ENCODE peak calls at places on chromosome 16, in six cellular contexts. One of them, this sample, is unnamed.
A peak's percentile ranks its signal among the peaks of the same experiment; 100 is the strongest.

GRCh38 chr16:15874745-15875314 is 13.6 kb downstream of the CEP20 start:
- DNase-seq in GM23248: peak; percentile 90
- DNase-seq in left lung: no peak
- DNase-seq in right lobe of liver: no peak
- DNase-seq in PC-9: peak; percentile 57
- DNase-seq in tibial artery: peak; percentile 55
- DNase-seq in this sample: no peak

GRCh38 chr16:79764415-79765149 is 164.0 kb upstream of the MAF start:
- DNase-seq in GM23248: no peak
- DNase-seq in left lung: no peak
- DNase-seq in right lobe of liver: no peak
- DNase-seq in PC-9: no peak
- DNase-seq in tibial artery: no peak
- DNase-seq in this sample: no peak

GRCh38 chr16:77732241-77732946 is 10.1 kb downstream of the NUDT7 start:
- DNase-seq in GM23248: peak; percentile 74
- DNase-seq in left lung: no peak
- DNase-seq in right lobe of liver: no peak
- DNase-seq in PC-9: no peak
- DNase-seq in tibial artery: no peak
- DNase-seq in this sample: no peak

GRCh38 chr16:55700961-55701360 is 45.2 kb downstream of the SLC6A2 start:
- DNase-seq in GM23248: peak; percentile 3
- DNase-seq in left lung: no peak
- DNase-seq in right lobe of liver: no peak
- DNase-seq in PC-9: no peak
- DNase-seq in tibial artery: no peak
- DNase-seq in this sample: no peak

GRCh38 chr16:21160276-21160675 is 1.8 kb downstream of the LDAF1 start:
- DNase-seq in GM23248: no peak
- DNase-seq in left lung: no peak
- DNase-seq in right lobe of liver: no peak
- DNase-seq in PC-9: no peak
- DNase-seq in tibial artery: no peak
- DNase-seq in this sample: no peak

GRCh38 chr16:55021595-55022475 is 91.2 kb downstream of the IRX5 start:
- DNase-seq in GM23248: peak; percentile 46
- DNase-seq in left lung: no peak
- DNase-seq in right lobe of liver: no peak
- DNase-seq in PC-9: no peak
- DNase-seq in tibial artery: no peak
- DNase-seq in this sample: no peak

GRCh38 chr16:31499928-31500327 is 8.3 kb downstream of the RUSF1 start:
- DNase-seq in GM23248: no peak
- DNase-seq in left lung: no peak
- DNase-seq in right lobe of liver: no peak
- DNase-seq in PC-9: no peak
- DNase-seq in tibial artery: no peak
- DNase-seq in this sample: no peak

GRCh38 chr16:56970934-56971767 is 9.4 kb downstream of the CETP start:
- DNase-seq in GM23248: peak; percentile 76
- DNase-seq in left lung: no peak
- DNase-seq in right lobe of liver: no peak
- DNase-seq in PC-9: no peak
- DNase-seq in tibial artery: no peak
- DNase-seq in this sample: no peak

GRCh38 chr16:51326131-51326856 is 175.2 kb upstream of the SALL1 start:
- DNase-seq in GM23248: peak; percentile 91
- DNase-seq in left lung: no peak
- DNase-seq in right lobe of liver: no peak
- DNase-seq in PC-9: no peak
- DNase-seq in tibial artery: no peak
- DNase-seq in this sample: no peak

GRCh38 chr16:71214771-71215381 is 15.6 kb downstream of the HYDIN start:
- DNase-seq in GM23248: no peak
- DNase-seq in left lung: no peak
- DNase-seq in right lobe of liver: no peak
- DNase-seq in PC-9: no peak
- DNase-seq in tibial artery: no peak
- DNase-seq in this sample: no peak

GRCh38 chr16:89000207-89000959 is 23.4 kb upstream of the CBFA2T3 start:
- DNase-seq in GM23248: no peak
- DNase-seq in left lung: peak; percentile 55
- DNase-seq in right lobe of liver: no peak
- DNase-seq in PC-9: no peak
- DNase-seq in tibial artery: no peak
- DNase-seq in this sample: no peak

GRCh38 chr16:5428932-5429331 is 331.3 kb upstream of the EEF2KMT start:
- DNase-seq in GM23248: no peak
- DNase-seq in left lung: no peak
- DNase-seq in right lobe of liver: no peak
- DNase-seq in PC-9: no peak
- DNase-seq in tibial artery: no peak
- DNase-seq in this sample: no peak

GRCh38 chr16:89575247-89576172 is at the start of gene CPNE7:
- DNase-seq in GM23248: peak; percentile 61
- DNase-seq in left lung: no peak
- DNase-seq in right lobe of liver: no peak
- DNase-seq in PC-9: no peak
- DNase-seq in tibial artery: no peak
- DNase-seq in this sample: no peak

GRCh38 chr16:27407158-27407557 is 5.2 kb downstream of the IL21R start:
- DNase-seq in GM23248: no peak
- DNase-seq in left lung: no peak
- DNase-seq in right lobe of liver: no peak
- DNase-seq in PC-9: no peak
- DNase-seq in tibial artery: no peak
- DNase-seq in this sample: no peak

GRCh38 chr16:12729448-12729847 is 74.2 kb downstream of the CPPED1 start:
- DNase-seq in GM23248: peak; percentile 86
- DNase-seq in left lung: no peak
- DNase-seq in right lobe of liver: no peak
- DNase-seq in PC-9: no peak
- DNase-seq in tibial artery: no peak
- DNase-seq in this sample: no peak

GRCh38 chr16:51629602-51630001 is 478.5 kb upstream of the SALL1 start:
- DNase-seq in GM23248: no peak
- DNase-seq in left lung: no peak
- DNase-seq in right lobe of liver: no peak
- DNase-seq in PC-9: no peak
- DNase-seq in tibial artery: no peak
- DNase-seq in this sample: no peak

GRCh38 chr16:21598676-21599157 is 660 bp upstream of the METTL9 start:
- DNase-seq in GM23248: peak; percentile 49
- DNase-seq in left lung: peak; percentile 74
- DNase-seq in right lobe of liver: no peak
- DNase-seq in PC-9: peak; percentile 29
- DNase-seq in tibial artery: no peak
- DNase-seq in this sample: no peak

GRCh38 chr16:22395960-22396359 is 21.5 kb upstream of the CDR2 start:
- DNase-seq in GM23248: no peak
- DNase-seq in left lung: no peak
- DNase-seq in right lobe of liver: no peak
- DNase-seq in PC-9: no peak
- DNase-seq in tibial artery: no peak
- DNase-seq in this sample: no peak

GRCh38 chr16:75096730-75097129 is 19.9 kb downstream of the LDHD start:
- DNase-seq in GM23248: no peak
- DNase-seq in left lung: peak; percentile 71
- DNase-seq in right lobe of liver: no peak
- DNase-seq in PC-9: peak; percentile 77
- DNase-seq in tibial artery: no peak
- DNase-seq in this sample: peak; percentile 62

GRCh38 chr16:67942200-67942509 is 1.8 kb downstream of the LCAT start:
- DNase-seq in GM23248: peak; percentile 60
- DNase-seq in left lung: no peak
- DNase-seq in right lobe of liver: no peak
- DNase-seq in PC-9: peak; percentile 38
- DNase-seq in tibial artery: peak; percentile 25
- DNase-seq in this sample: no peak

DNA sequence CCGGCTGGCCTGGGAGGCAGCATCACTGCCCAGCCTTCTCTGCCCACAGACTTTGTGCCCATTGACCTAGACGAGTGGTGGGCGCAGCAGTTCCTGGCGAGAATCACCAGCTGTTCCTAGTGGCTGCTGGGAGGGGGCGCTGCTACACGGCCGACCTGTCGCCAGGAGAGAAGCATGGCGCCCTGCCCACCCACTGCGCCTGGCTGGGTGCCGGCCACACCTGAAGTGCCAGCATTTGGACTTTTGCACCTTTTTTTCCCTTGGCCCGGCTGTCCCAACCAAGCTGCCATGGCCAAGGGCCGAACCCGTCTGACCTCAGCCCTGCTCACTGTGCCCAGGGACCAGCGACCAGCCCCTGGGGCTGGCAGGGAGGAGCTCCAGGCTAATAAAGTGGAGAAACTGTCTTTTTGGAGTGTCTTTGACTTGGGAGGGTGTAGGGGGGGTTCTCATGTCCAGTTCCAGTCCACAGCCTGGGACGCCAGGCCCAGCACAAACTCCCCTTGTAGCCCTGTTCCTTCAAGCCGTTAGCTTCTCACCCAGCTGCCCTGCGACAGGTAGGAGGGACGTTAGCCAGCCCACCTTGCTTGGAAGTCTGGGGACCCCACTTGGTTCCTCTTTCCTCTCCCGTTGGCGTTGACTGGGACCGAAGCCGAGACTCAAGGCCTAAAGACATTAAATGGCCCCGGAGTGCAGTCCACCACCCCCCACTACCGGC is 937 bp upstream of the WDR90 start:
- DNase-seq in GM23248: peak; percentile 61
- DNase-seq in left lung: no peak
- DNase-seq in right lobe of liver: peak; percentile 95
- DNase-seq in PC-9: peak; percentile 67
- DNase-seq in tibial artery: no peak
- DNase-seq in this sample: peak; percentile 70
- H3K4me3 ChIP-seq in GM23248: peak overlapping the region; percentile 86
- H3K4me3 ChIP-seq in left lung: peak overlapping the region; percentile 90
- H3K4me3 ChIP-seq in right lobe of liver: peak overlapping the region; percentile 88
- H3K4me3 ChIP-seq in PC-9: peak overlapping the region; percentile 85
- H3K4me3 ChIP-seq in tibial artery: peak overlapping the region; percentile 84
- H3K4me3 ChIP-seq in this sample: peak overlapping the region; percentile 79

DNA sequence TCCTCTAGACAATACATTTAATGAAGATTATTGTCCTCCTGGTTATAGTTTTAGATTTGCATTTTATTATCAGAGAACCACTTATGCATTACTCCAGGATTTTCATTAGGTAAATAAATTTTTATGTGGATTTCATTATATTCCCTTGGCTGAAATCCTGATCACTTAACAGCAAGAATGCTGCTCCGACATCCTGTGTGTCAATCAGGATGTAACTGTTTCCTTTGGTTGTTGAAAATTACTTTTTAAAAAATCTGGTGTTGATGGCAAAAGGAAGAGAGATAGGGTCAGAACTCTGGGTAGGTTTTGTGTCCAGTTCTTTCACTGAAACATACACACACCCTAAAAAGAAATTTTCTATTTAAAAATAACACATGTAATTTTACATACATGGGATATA is 30.9 kb downstream of the ZNF423 start:
- DNase-seq in GM23248: no peak
- DNase-seq in left lung: no peak
- DNase-seq in right lobe of liver: no peak
- DNase-seq in PC-9: no peak
- DNase-seq in tibial artery: no peak
- DNase-seq in this sample: no peak
- H3K27ac ChIP-seq in GM23248: no peak overlapping the region
- H3K27ac ChIP-seq in left lung: no peak overlapping the region
- H3K27ac ChIP-seq in right lobe of liver: no peak overlapping the region
- H3K27ac ChIP-seq in PC-9: no peak overlapping the region
- H3K27ac ChIP-seq in tibial artery: no peak overlapping the region
- H3K27ac ChIP-seq in this sample: peak overlapping the region; percentile 65

GRCh38 chr16:3413730-3414379 is 12.8 kb downstream of the ZNF174 start:
- DNase-seq in GM23248: no peak
- DNase-seq in left lung: no peak
- DNase-seq in right lobe of liver: no peak
- DNase-seq in PC-9: peak; percentile 57
- DNase-seq in tibial artery: no peak
- DNase-seq in this sample: no peak
- H3K9me3 ChIP-seq in GM23248: no peaks in the 10 kb centered on the region
- H3K9me3 ChIP-seq in left lung: peaks cover 94% of the 10 kb centered on the region
- H3K9me3 ChIP-seq in right lobe of liver: peaks cover 11% of the 10 kb centered on the region
- H3K9me3 ChIP-seq in PC-9: peaks cover 26% of the 10 kb centered on the region
- H3K9me3 ChIP-seq in tibial artery: peaks cover 80% of the 10 kb centered on the region
- H3K9me3 ChIP-seq in this sample: peaks cover 77% of the 10 kb centered on the region

DNA sequence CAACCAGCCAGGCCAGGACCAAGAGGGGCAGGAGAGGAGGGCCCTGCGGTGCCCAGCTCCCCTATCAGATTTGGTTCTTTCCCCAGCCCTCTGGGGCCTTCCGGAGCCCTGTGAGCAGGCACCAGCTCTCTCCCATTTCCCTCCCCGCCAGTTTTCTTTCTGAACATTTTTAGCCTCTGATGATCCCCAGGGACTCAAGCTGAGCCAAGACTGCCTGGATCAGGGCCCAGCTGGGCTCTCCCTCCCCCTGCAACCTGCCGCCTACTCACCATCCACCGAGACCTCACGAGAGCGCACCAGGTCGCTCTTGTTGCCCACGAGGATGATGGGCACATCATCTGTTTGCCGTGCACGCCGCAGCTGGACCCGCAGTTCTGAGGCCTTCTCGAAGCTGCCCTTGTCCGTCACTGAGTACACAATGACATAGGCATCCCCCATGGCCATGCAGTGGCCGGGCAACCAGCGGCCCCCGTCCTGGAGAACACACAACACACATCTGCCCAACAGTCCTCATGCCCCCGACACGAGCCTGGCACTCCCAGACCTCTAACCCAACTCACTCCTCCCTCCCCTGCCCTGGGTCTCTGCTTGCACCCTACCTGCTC is 2.0 kb downstream of the RRAD start:
- DNase-seq in GM23248: no peak
- DNase-seq in left lung: peak; percentile 57
- DNase-seq in right lobe of liver: no peak
- DNase-seq in PC-9: no peak
- DNase-seq in tibial artery: peak; percentile 66
- DNase-seq in this sample: no peak
- H3K4me3 ChIP-seq in GM23248: no peak overlapping the region
- H3K4me3 ChIP-seq in left lung: peak overlapping the region; percentile 45
- H3K4me3 ChIP-seq in right lobe of liver: no peak overlapping the region
- H3K4me3 ChIP-seq in PC-9: no peak overlapping the region
- H3K4me3 ChIP-seq in tibial artery: peak overlapping the region; percentile 91
- H3K4me3 ChIP-seq in this sample: peak overlapping the region; percentile 65

GRCh38 chr16:73154063-73154870 is 106.3 kb upstream of the ZFHX3 start:
- DNase-seq in GM23248: no peak
- DNase-seq in left lung: no peak
- DNase-seq in right lobe of liver: no peak
- DNase-seq in PC-9: no peak
- DNase-seq in tibial artery: peak; percentile 67
- DNase-seq in this sample: peak; percentile 69
- H3K27ac ChIP-seq in GM23248: no peak overlapping the region
- H3K27ac ChIP-seq in left lung: no peak overlapping the region
- H3K27ac ChIP-seq in right lobe of liver: peak overlapping the region; percentile 45
- H3K27ac ChIP-seq in PC-9: no peak overlapping the region
- H3K27ac ChIP-seq in tibial artery: no peak overlapping the region
- H3K27ac ChIP-seq in this sample: peak overlapping the region; percentile 61

This sample was measured in lower lobe of right lung.